ENCODE peak calls at places on chromosomes 1 and 21, in nine cellular contexts. W is T-helper 22 cell; B is H9; Z is fibroblast of mammary gland; J is activated naive CD4-positive, alpha-beta T cell; O is MV-4-11; U is GM12864; Q is KBM-7; Y is ELF-1. A is an unnamed sample.

GRCh38 chr1:204477036-204477740 is 17.4 kb downstream of the PIK3C2B start:
- DNase-seq in W (no peak), Q (no peak), O (peak; percentile 24), Z (no peak), U (no peak), J (no peak), Y (no peak), B (no peak), A (no peak)

GRCh38 chr21:16426936-16427335 is 697.2 kb downstream of the USP25 start:
- DNase-seq in J (no peak), U (no peak), Q (no peak), W (no peak), Y (no peak), B (no peak), Z (no peak), O (no peak), A (no peak)

GRCh38 chr1:156816561-156817328 is at the start of gene SH2D2A:
- DNase-seq in Y (no peak), B (no peak), Q (peak; percentile 87), J (peak; percentile 64), U (peak; percentile 69), W (peak; percentile 98), O (peak; percentile 63), Z (peak; percentile 43), A (peak; percentile 79)

GRCh38 chr1:202343652-202344349 is 2.1 kb upstream of the UBE2T start:
- DNase-seq in Q (peak; percentile 63), U (no peak), O (peak; percentile 59), J (no peak), W (no peak), Z (peak; percentile 57), Y (no peak), B (no peak), A (no peak)

GRCh38 chr1:203500279-203500678 is 6.3 kb downstream of the OPTC start:
- DNase-seq in J (no peak), Q (no peak), Z (no peak), W (no peak), Y (no peak), O (no peak), B (no peak), U (no peak), A (no peak)

GRCh38 chr1:241356519-241357365 is at the start of gene RGS7:
- DNase-seq in Q (peak; percentile 32), Z (peak; percentile 52), Y (peak; percentile 59), J (no peak), O (no peak), B (peak; percentile 70), U (no peak), W (no peak), A (no peak)

GRCh38 chr1:78540056-78540455 is 49.3 kb downstream of the PTGFR start:
- DNase-seq in B (no peak), Q (no peak), O (no peak), Y (no peak), U (no peak), Z (peak; percentile 24), J (no peak), W (no peak), A (no peak)

GRCh38 chr1:108100148-108100547 is 100.0 kb downstream of the SLC25A24 start:
- DNase-seq in U (no peak), J (no peak), Z (no peak), B (no peak), O (no peak), Q (no peak), Y (no peak), W (no peak), A (no peak)

GRCh38 chr21:43664358-43664757 is 5.0 kb downstream of the RRP1B start:
- DNase-seq in Z (no peak), Q (no peak), W (no peak), O (no peak), J (no peak), U (no peak), B (no peak), Y (no peak), A (no peak)

GRCh38 chr1:95384570-95384969 is 150.6 kb downstream of the RWDD3 start:
- DNase-seq in Z (peak; percentile 7), O (peak; percentile 1), B (peak; percentile 74), W (no peak), Y (peak; percentile 60), U (no peak), J (no peak), Q (peak; percentile 23), A (peak; percentile 4)

GRCh38 chr1:157147906-157148717 is 9.9 kb upstream of the ETV3 start:
- DNase-seq in B (no peak), O (peak; percentile 90), J (no peak), Z (peak; percentile 14), Q (peak; percentile 68), W (no peak), Y (no peak), U (no peak), A (no peak)

GRCh38 chr1:17021896-17022295 is 10.2 kb upstream of the ATP13A2 start:
- DNase-seq in W (no peak), Z (no peak), Q (no peak), J (no peak), O (peak; percentile 1), U (no peak), Y (no peak), B (no peak), A (no peak)

GRCh38 chr1:61285371-61285885 is 203.1 kb downstream of the NFIA start:
- DNase-seq in Q (no peak), W (no peak), B (no peak), Z (peak; percentile 15), U (no peak), O (no peak), J (no peak), Y (no peak), A (no peak)

GRCh38 chr1:55334140-55334539 is 119.0 kb upstream of the USP24 start:
- DNase-seq in Q (no peak), O (no peak), U (no peak), W (no peak), Z (peak; percentile 25), B (no peak), J (no peak), Y (no peak), A (no peak)

GRCh38 chr21:34996304-34997081 is 52.6 kb downstream of the RUNX1 start:
- DNase-seq in Z (peak; percentile 87), Y (peak; percentile 15), U (no peak), B (no peak), W (no peak), Q (no peak), O (no peak), J (no peak), A (no peak)